ENCODE peak calls at places on chromosome 13, in four cellular contexts. One of them, this sample, is unnamed. For H3K79me2, the result is how much of the 10 kb centered on the place peaks cover.

GRCh38 chr13:99986751-99987150 is 5.2 kb downstream of the ZIC2 start:
- DNase-seq in mesendoderm: peak
- DNase-seq in neural progenitor cell: peak
- DNase-seq in fibroblast of lung: no peak
- DNase-seq in this sample: no peak

GRCh38 chr13:114226699-114227323 is 7.9 kb upstream of the CDC16 start:
- DNase-seq in mesendoderm: peak
- DNase-seq in neural progenitor cell: peak
- DNase-seq in fibroblast of lung: peak
- DNase-seq in this sample: peak

GRCh38 chr13:77583551-77583950 is 48.0 kb downstream of the SCEL start:
- DNase-seq in mesendoderm: no peak
- DNase-seq in neural progenitor cell: no peak
- DNase-seq in fibroblast of lung: no peak
- DNase-seq in this sample: no peak

GRCh38 chr13:50713849-50714248 is 129.6 kb downstream of the DLEU7 start:
- DNase-seq in mesendoderm: no peak
- DNase-seq in neural progenitor cell: no peak
- DNase-seq in fibroblast of lung: peak
- DNase-seq in this sample: no peak

GRCh38 chr13:40368123-40368891 is 298.1 kb downstream of the FOXO1 start:
- DNase-seq in mesendoderm: no peak
- DNase-seq in neural progenitor cell: no peak
- DNase-seq in fibroblast of lung: no peak
- DNase-seq in this sample: no peak

GRCh38 chr13:114067381-114067885 is 65.0 kb downstream of the RASA3 start:
- DNase-seq in mesendoderm: no peak
- DNase-seq in neural progenitor cell: no peak
- DNase-seq in fibroblast of lung: peak
- DNase-seq in this sample: peak

GRCh38 chr13:49298903-49299605 is 51.3 kb downstream of the CDADC1 start:
- DNase-seq in mesendoderm: peak
- DNase-seq in neural progenitor cell: no peak
- DNase-seq in fibroblast of lung: no peak
- DNase-seq in this sample: no peak

GRCh38 chr13:99860736-99861135 is 110.8 kb downstream of the ZIC5 start:
- DNase-seq in mesendoderm: no peak
- DNase-seq in neural progenitor cell: peak
- DNase-seq in fibroblast of lung: no peak
- DNase-seq in this sample: no peak

GRCh38 chr13:104006625-104007061 is 940.4 kb upstream of the SLC10A2 start:
- DNase-seq in mesendoderm: no peak
- DNase-seq in neural progenitor cell: no peak
- DNase-seq in fibroblast of lung: peak
- DNase-seq in this sample: no peak

GRCh38 chr13:105608132-105608531 is 927.3 kb downstream of the EFNB2 start:
- DNase-seq in mesendoderm: no peak
- DNase-seq in neural progenitor cell: no peak
- DNase-seq in fibroblast of lung: no peak
- DNase-seq in this sample: no peak

GRCh38 chr13:49305824-49306425 is 58.2 kb downstream of the CDADC1 start:
- DNase-seq in mesendoderm: no peak
- DNase-seq in neural progenitor cell: no peak
- DNase-seq in fibroblast of lung: no peak
- DNase-seq in this sample: no peak

GRCh38 chr13:36509369-36509768 is 77.1 kb downstream of the CCNA1 start:
- DNase-seq in mesendoderm: peak
- DNase-seq in neural progenitor cell: peak
- DNase-seq in fibroblast of lung: no peak
- DNase-seq in this sample: no peak

GRCh38 chr13:99995503-99996176 is 14.1 kb downstream of the ZIC2 start:
- DNase-seq in mesendoderm: peak
- DNase-seq in neural progenitor cell: peak
- DNase-seq in fibroblast of lung: peak
- DNase-seq in this sample: no peak

GRCh38 chr13:78339927-78340326 is 263.4 kb downstream of the POU4F1 start:
- DNase-seq in mesendoderm: no peak
- DNase-seq in neural progenitor cell: no peak
- DNase-seq in fibroblast of lung: no peak
- DNase-seq in this sample: no peak

GRCh38 chr13:25286308-25286968 is 850 bp downstream of the MTMR6 start:
- DNase-seq in mesendoderm: peak
- DNase-seq in neural progenitor cell: peak
- DNase-seq in fibroblast of lung: peak
- DNase-seq in this sample: no peak

GRCh38 chr13:61774903-61775302 is 359.3 kb upstream of the PCDH20 start:
- DNase-seq in mesendoderm: no peak
- DNase-seq in neural progenitor cell: no peak
- DNase-seq in fibroblast of lung: no peak
- DNase-seq in this sample: no peak

GRCh38 chr13:26155568-26155967 is 66.5 kb downstream of the RNF6 start:
- DNase-seq in mesendoderm: no peak
- DNase-seq in neural progenitor cell: no peak
- DNase-seq in fibroblast of lung: no peak
- DNase-seq in this sample: no peak

GRCh38 chr13:23868521-23868920 is 20.7 kb downstream of the MIPEP start:
- DNase-seq in mesendoderm: no peak
- DNase-seq in neural progenitor cell: no peak
- DNase-seq in fibroblast of lung: peak
- DNase-seq in this sample: no peak

GRCh38 chr13:23865065-23865464 is 24.1 kb downstream of the MIPEP start:
- DNase-seq in mesendoderm: no peak
- DNase-seq in neural progenitor cell: no peak
- DNase-seq in fibroblast of lung: no peak
- DNase-seq in this sample: no peak

GRCh38 chr13:23865898-23866297 is 23.3 kb downstream of the MIPEP start:
- DNase-seq in mesendoderm: no peak
- DNase-seq in neural progenitor cell: no peak
- DNase-seq in fibroblast of lung: no peak
- DNase-seq in this sample: no peak

GRCh38 chr13:23867027-23867491 is 22.1 kb downstream of the MIPEP start:
- DNase-seq in mesendoderm: peak
- DNase-seq in neural progenitor cell: peak
- DNase-seq in fibroblast of lung: peak
- DNase-seq in this sample: no peak

GRCh38 chr13:23866420-23867026 is 22.7 kb downstream of the MIPEP start:
- DNase-seq in mesendoderm: peak
- DNase-seq in neural progenitor cell: no peak
- DNase-seq in fibroblast of lung: peak
- DNase-seq in this sample: no peak
- H3K9ac ChIP-seq in mesendoderm: no peak
- H3K9ac ChIP-seq in neural progenitor cell: no peak
- H3K9ac ChIP-seq in fibroblast of lung: no peak
- H3K9ac ChIP-seq in this sample: no peak

GRCh38 chr13:97327521-97328221 is 105.5 kb downstream of the MBNL2 start:
- DNase-seq in mesendoderm: no peak
- DNase-seq in neural progenitor cell: no peak
- DNase-seq in fibroblast of lung: no peak
- DNase-seq in this sample: no peak

GRCh38 chr13:97327071-97327470 is 104.9 kb downstream of the MBNL2 start:
- DNase-seq in mesendoderm: no peak
- DNase-seq in neural progenitor cell: no peak
- DNase-seq in fibroblast of lung: no peak
- DNase-seq in this sample: no peak

GRCh38 chr13:97328222-97328790 is 105.7 kb upstream of the RAP2A start:
- DNase-seq in mesendoderm: peak
- DNase-seq in neural progenitor cell: peak
- DNase-seq in fibroblast of lung: peak
- DNase-seq in this sample: no peak

GRCh38 chr13:97330448-97330847 is 103.5 kb upstream of the RAP2A start:
- DNase-seq in mesendoderm: no peak
- DNase-seq in neural progenitor cell: no peak
- DNase-seq in fibroblast of lung: no peak
- DNase-seq in this sample: no peak

GRCh38 chr13:97329331-97329730 is 104.6 kb upstream of the RAP2A start:
- DNase-seq in mesendoderm: peak
- DNase-seq in neural progenitor cell: no peak
- DNase-seq in fibroblast of lung: no peak
- DNase-seq in this sample: no peak
- H3K79me2 ChIP-seq in mesendoderm: under half
- H3K79me2 ChIP-seq in neural progenitor cell: under half
- H3K79me2 ChIP-seq in fibroblast of lung: under half
- H3K79me2 ChIP-seq in this sample: under half

GRCh38 chr13:109715902-109716301 is 70.5 kb downstream of the IRS2 start:
- DNase-seq in mesendoderm: peak
- DNase-seq in neural progenitor cell: peak
- DNase-seq in fibroblast of lung: peak
- DNase-seq in this sample: no peak
- H3K9ac ChIP-seq in mesendoderm: no peak
- H3K9ac ChIP-seq in neural progenitor cell: no peak
- H3K9ac ChIP-seq in fibroblast of lung: no peak
- H3K9ac ChIP-seq in this sample: no peak

DNA sequence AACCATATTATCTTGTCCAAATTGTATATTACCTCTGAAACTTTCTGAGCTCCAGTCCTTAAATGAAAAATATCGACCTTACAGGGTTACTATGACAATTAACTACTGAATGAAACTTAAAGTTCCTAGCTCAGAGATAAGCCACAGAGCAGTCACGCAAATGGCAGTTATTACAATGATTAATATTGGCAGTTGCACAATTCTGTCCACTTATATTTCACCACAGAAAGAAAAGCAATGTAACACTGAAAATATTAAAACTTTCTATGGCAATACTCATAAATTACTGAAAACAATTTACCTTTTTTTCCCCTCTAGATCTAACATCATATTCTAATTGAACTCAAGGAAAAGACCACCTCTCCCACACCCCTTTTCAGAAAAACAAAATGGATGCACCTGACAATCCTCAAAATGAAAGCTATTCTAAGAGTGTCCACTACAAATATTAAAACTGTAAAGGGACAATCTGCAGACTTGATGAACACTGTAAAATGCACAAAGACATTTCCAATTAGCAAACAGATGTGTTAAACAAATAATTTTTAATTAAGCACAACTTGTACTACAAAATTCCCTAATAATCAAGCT is 14.6 kb downstream of the LNX2 start:
- DNase-seq in mesendoderm: no peak
- DNase-seq in neural progenitor cell: no peak
- DNase-seq in fibroblast of lung: peak
- DNase-seq in this sample: no peak
- H3K79me2 ChIP-seq in mesendoderm: under half
- H3K79me2 ChIP-seq in neural progenitor cell: under half
- H3K79me2 ChIP-seq in fibroblast of lung: under half
- H3K79me2 ChIP-seq in this sample: half or more

GRCh38 chr13:44244288-44244687 is 129.3 kb upstream of the SERP2 start:
- DNase-seq in mesendoderm: no peak
- DNase-seq in neural progenitor cell: no peak
- DNase-seq in fibroblast of lung: peak
- DNase-seq in this sample: no peak
- H3K9ac ChIP-seq in mesendoderm: no peak
- H3K9ac ChIP-seq in neural progenitor cell: no peak
- H3K9ac ChIP-seq in fibroblast of lung: no peak
- H3K9ac ChIP-seq in this sample: no peak

DNA sequence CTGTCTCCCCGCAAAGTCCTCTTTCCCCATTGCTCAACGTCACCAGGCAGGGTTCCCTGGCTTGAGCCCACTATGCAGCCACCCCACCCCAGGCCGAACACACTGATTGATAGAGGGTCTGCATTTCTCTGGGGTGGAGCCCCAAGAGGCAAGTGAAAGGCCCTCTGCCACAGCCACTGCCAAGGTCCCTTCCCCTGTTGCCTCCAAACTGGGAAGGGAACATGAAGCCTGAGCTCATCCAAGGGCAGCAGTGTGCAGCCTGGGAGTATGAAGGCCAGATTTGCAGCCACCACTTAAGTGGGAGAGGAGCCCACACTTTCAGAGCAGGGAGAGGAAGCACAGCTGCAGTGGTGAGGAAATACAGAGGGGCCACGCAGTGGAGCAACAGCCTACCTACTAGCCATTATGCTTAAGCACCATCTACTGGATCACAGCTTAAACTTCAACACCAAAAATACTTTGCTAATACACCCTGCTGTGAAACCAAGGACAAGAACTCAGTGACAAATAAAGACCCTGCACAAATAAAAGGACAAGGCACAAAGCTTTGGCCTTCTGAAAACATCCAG is 48.6 kb downstream of the UBL3 start:
- DNase-seq in mesendoderm: peak
- DNase-seq in neural progenitor cell: no peak
- DNase-seq in fibroblast of lung: peak
- DNase-seq in this sample: no peak
- H3K79me2 ChIP-seq in mesendoderm: under half
- H3K79me2 ChIP-seq in neural progenitor cell: half or more
- H3K79me2 ChIP-seq in fibroblast of lung: under half
- H3K79me2 ChIP-seq in this sample: under half

DNA sequence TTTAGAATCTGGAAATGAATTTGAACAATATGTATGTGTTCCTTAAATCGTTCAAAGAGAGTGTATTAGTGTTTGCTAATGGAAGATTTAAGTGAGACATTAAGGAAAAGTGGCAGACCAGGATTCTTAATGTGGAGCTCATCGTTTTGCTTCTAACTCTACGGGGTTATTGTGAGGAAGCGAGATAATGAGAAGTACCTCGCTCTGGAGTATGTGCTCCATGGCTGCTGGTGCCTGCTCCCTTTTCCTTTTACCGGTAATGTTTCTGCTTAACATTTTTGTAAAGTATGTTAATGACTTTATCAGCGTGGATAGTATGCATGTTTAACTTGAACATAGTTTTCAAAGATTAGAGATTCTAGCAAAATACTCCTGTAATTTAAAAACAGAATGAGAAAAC is 13.7 kb downstream of the KLF5 start:
- DNase-seq in mesendoderm: no peak
- DNase-seq in neural progenitor cell: no peak
- DNase-seq in fibroblast of lung: no peak
- DNase-seq in this sample: no peak
- H3K9ac ChIP-seq in mesendoderm: no peak
- H3K9ac ChIP-seq in neural progenitor cell: no peak
- H3K9ac ChIP-seq in fibroblast of lung: no peak
- H3K9ac ChIP-seq in this sample: no peak

This sample was measured in MM.1S.